ENCODE peak calls at places on chromosomes 13 and 19, in eight cellular contexts. T is fibroblast of lung, B is GM12865, G is cardiac fibroblast, P is MCF 10A, S is fibroblast of the aortic adventitia, H is brain microvascular endothelial cell, W is endodermal cell. I is an unnamed sample.

GRCh38 chr19:16585808-16586476 is 13.7 kb upstream of the SLC35E1 start:
- DNase-seq in T (no peak), B (peak), G (no peak), P (no peak), S (no peak), H (no peak), W (no peak), I (no peak)

GRCh38 chr19:34282611-34283519 is 28.5 kb downstream of the GARRE1 start:
- DNase-seq in T (peak), B (no peak), G (no peak), P (peak), S (no peak), H (no peak), W (no peak), I (peak)

GRCh38 chr19:23439623-23440022 is 44.4 kb upstream of the ZNF91 start:
- DNase-seq in T (no peak), B (no peak), G (no peak), P (no peak), S (no peak), H (no peak), W (peak), I (no peak)

GRCh38 chr13:31242342-31242741 is 42.6 kb downstream of the B3GLCT start:
- DNase-seq in T (no peak), B (no peak), G (peak), P (no peak), S (peak), H (no peak), W (no peak), I (peak)

GRCh38 chr19:30001794-30002193 is 59.8 kb downstream of the URI1 start:
- DNase-seq in T (peak), B (peak), G (peak), P (peak), S (no peak), H (peak), W (no peak), I (no peak)

GRCh38 chr13:27347373-27347772 is 76.7 kb downstream of the RASL11A start:
- DNase-seq in T (peak), B (no peak), G (no peak), P (no peak), S (no peak), H (no peak), W (no peak), I (no peak)

GRCh38 chr13:38430761-38431160 is 81.1 kb downstream of the UFM1 start:
- DNase-seq in T (no peak), B (no peak), G (no peak), P (no peak), S (no peak), H (no peak), W (no peak), I (no peak)

GRCh38 chr19:43595605-43595998 is 332 bp downstream of the IRGQ start:
- DNase-seq in T (no peak), B (no peak), G (no peak), P (no peak), S (no peak), H (no peak), W (no peak), I (no peak)

GRCh38 chr19:51742736-51743288 is 8.9 kb downstream of the FPR1 start:
- DNase-seq in T (peak), B (no peak), G (peak), P (peak), S (peak), H (peak), W (no peak), I (no peak)

GRCh38 chr13:23598371-23598770 is 28.2 kb downstream of the TNFRSF19 start:
- DNase-seq in T (peak), B (no peak), G (no peak), P (no peak), S (no peak), H (no peak), W (no peak), I (peak)

GRCh38 chr13:22114630-22115311 is 443.9 kb downstream of the FGF9 start:
- DNase-seq in T (no peak), B (peak), G (no peak), P (no peak), S (no peak), H (no peak), W (no peak), I (no peak)

GRCh38 chr13:46783504-46783903 is 13.5 kb downstream of the ESD start:
- DNase-seq in T (no peak), B (no peak), G (no peak), P (no peak), S (no peak), H (no peak), W (no peak), I (no peak)

GRCh38 chr13:47930649-47931165 is 70.4 kb downstream of the SUCLA2 start:
- DNase-seq in T (no peak), B (no peak), G (no peak), P (no peak), S (no peak), H (no peak), W (no peak), I (no peak)

GRCh38 chr19:28744943-28745342 is 468.0 kb downstream of the UQCRFS1 start:
- DNase-seq in T (no peak), B (no peak), G (no peak), P (no peak), S (no peak), H (no peak), W (no peak), I (no peak)

GRCh38 chr19:18292810-18293641 is 11.6 kb upstream of the JUND start:
- DNase-seq in T (peak), B (peak), G (peak), P (peak), S (peak), H (peak), W (peak), I (peak)

GRCh38 chr19:54207908-54208783 is 7.5 kb downstream of the RPS9 start:
- DNase-seq in T (peak), B (peak), G (peak), P (peak), S (peak), H (peak), W (peak), I (peak)

GRCh38 chr13:59394526-59394925 is 769.2 kb downstream of the DIAPH3 start:
- DNase-seq in T (no peak), B (no peak), G (no peak), P (no peak), S (no peak), H (no peak), W (no peak), I (no peak)

GRCh38 chr13:59392328-59392727 is 771.4 kb downstream of the DIAPH3 start:
- DNase-seq in T (no peak), B (no peak), G (no peak), P (no peak), S (no peak), H (no peak), W (no peak), I (no peak)

DNA sequence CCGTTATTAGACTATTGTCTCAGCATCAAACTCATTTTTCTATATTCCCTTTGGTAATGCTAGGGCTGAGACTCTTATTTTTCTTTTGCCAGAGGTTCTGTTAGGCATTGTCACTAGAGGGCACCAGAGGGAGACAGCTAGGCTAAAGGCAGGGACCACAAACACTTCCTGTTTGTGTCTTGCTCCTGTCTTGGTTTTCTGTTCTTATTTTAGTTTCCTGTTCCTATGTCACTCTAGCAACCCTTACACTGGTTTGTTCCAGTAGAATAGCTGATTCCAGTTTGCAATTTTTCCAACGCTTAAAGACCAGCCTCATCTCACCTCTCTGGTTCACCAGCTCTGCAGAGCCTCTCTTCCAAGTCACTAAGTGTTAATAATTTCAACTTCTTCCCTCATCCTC is 772.0 kb downstream of the DIAPH3 start:
- DNase-seq in T (peak), B (peak), G (peak), P (peak), S (peak), H (peak), W (peak), I (peak)
- TF ChIP-seq CTCF in T (peak), B (peak), G (peak), P (peak), S (peak), H (peak), W (peak), I (peak)

GRCh38 chr19:37114001-37114400 is 35.8 kb downstream of the ZNF420 start:
- DNase-seq in T (no peak), B (no peak), G (no peak), P (no peak), S (no peak), H (no peak), W (no peak), I (no peak)
- TF ChIP-seq CTCF in T (no peak), B (peak), G (peak), P (peak), S (no peak), H (peak), W (peak), I (no peak)

GRCh38 chr19:41377977-41378707 is 1.8 kb downstream of the TMEM91 start:
- DNase-seq in T (no peak), B (peak), G (no peak), P (no peak), S (no peak), H (no peak), W (peak), I (peak)
- TF ChIP-seq CTCF in T (peak), B (peak), G (no peak), P (no peak), S (no peak), H (peak), W (peak), I (no peak)

GRCh38 chr13:113034451-113035208 is 65.6 kb downstream of the MCF2L start:
- DNase-seq in T (peak), B (no peak), G (peak), P (peak), S (peak), H (peak), W (peak), I (peak)
- TF ChIP-seq CTCF in T (peak), B (no peak), G (peak), P (peak), S (peak), H (peak), W (peak), I (peak)

DNA sequence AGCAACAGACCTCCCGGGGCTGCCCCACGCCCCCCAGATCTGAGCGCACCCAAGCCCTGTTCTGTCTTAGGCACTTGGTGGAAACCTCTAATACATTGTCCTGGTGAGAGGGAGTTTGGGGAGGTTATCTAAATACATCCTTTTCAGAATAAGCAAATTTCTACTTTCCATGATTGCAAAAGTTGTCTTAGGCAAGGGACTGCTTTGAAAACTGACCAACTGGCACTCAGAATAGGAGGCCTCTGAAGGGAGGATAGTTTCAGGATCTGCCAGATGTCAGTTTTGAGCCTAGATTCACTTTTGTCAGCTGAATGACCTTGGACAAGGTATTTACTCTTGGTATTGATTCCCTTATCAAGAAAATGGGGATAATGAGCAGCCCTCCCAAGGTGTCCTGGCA is 11.8 kb downstream of the SERP2 start:
- DNase-seq in T (no peak), B (no peak), G (no peak), P (no peak), S (no peak), H (no peak), W (no peak), I (no peak)
- TF ChIP-seq CTCF in T (no peak), B (no peak), G (no peak), P (no peak), S (no peak), H (no peak), W (no peak), I (no peak)

I was measured in foreskin fibroblast.